ENCODE peak calls at places on chromosome 15, in ten cellular contexts. B is H1, G is stomach, R is esophagus muscularis mucosa, I is ovary, M is tibial nerve, Z is transverse colon, H is suprapubic skin, J is GM12878, K is K562. C is an unnamed sample.
A peak's percentile ranks its signal among the peaks of the same experiment; 100 is the strongest.

GRCh38 chr15:60682115-60682514 is 203.2 kb upstream of the ICE2 start:
- DNase-seq in B (no peak), G (no peak), R (no peak), I (no peak), M (no peak), Z (no peak), H (no peak), J (no peak), K (no peak), C (no peak)

GRCh38 chr15:19987389-19988048 is 554.1 kb downstream of the GOLGA6L6 start:
- DNase-seq in B (no peak), G (no peak), R (no peak), I (no peak), M (no peak), Z (no peak), H (no peak), J (no peak), K (peak; percentile 32), C (no peak)

GRCh38 chr15:101477851-101478353 is 11.6 kb downstream of the PCSK6 start:
- DNase-seq in B (no peak), G (no peak), R (no peak), I (no peak), M (no peak), Z (no peak), H (no peak), J (no peak), K (peak; percentile 52), C (no peak)

GRCh38 chr15:59166601-59167265 is 39.9 kb upstream of the LDHAL6B start:
- DNase-seq in B (no peak), G (no peak), R (no peak), I (no peak), M (no peak), Z (no peak), H (no peak), J (no peak), K (no peak), C (no peak)

GRCh38 chr15:85397151-85397550 is 16.7 kb downstream of the AKAP13 start:
- DNase-seq in B (no peak), G (no peak), R (no peak), I (no peak), M (no peak), Z (no peak), H (no peak), J (no peak), K (no peak), C (no peak)

GRCh38 chr15:78000089-78000926 is 77.2 kb downstream of the TBC1D2B start:
- DNase-seq in B (peak; percentile 85), G (peak; percentile 97), R (no peak), I (peak; percentile 71), M (peak; percentile 50), Z (peak; percentile 94), H (no peak), J (no peak), K (peak; percentile 67), C (peak; percentile 93)

GRCh38 chr15:39925112-39925830 is 5.2 kb upstream of the GPR176 start:
- DNase-seq in B (no peak), G (no peak), R (no peak), I (no peak), M (no peak), Z (no peak), H (no peak), J (no peak), K (no peak), C (no peak)

GRCh38 chr15:41596972-41597371 is 38.0 kb downstream of the TYRO3 start:
- DNase-seq in B (no peak), G (no peak), R (no peak), I (no peak), M (no peak), Z (no peak), H (no peak), J (no peak), K (no peak), C (no peak)

GRCh38 chr15:83912343-83912742 is 258.4 kb downstream of the ADAMTSL3 start:
- DNase-seq in B (no peak), G (no peak), R (no peak), I (no peak), M (no peak), Z (no peak), H (no peak), J (no peak), K (no peak), C (no peak)

GRCh38 chr15:34584321-34584668 is 844 bp upstream of the GOLGA8B start:
- DNase-seq in B (no peak), G (no peak), R (no peak), I (no peak), M (no peak), Z (no peak), H (no peak), J (no peak), K (peak; percentile 18), C (peak; percentile 42)

GRCh38 chr15:42608110-42608531 is 32.7 kb downstream of the STARD9 start:
- DNase-seq in B (no peak), G (no peak), R (no peak), I (no peak), M (no peak), Z (peak; percentile 22), H (no peak), J (peak; percentile 71), K (no peak), C (no peak)

GRCh38 chr15:41957021-41957897 is 15.1 kb downstream of the EHD4 start:
- DNase-seq in B (no peak), G (no peak), R (peak; percentile 55), I (no peak), M (no peak), Z (no peak), H (no peak), J (peak; percentile 64), K (no peak), C (no peak)

GRCh38 chr15:33244471-33244870 is 50.0 kb upstream of the FMN1 start:
- DNase-seq in B (no peak), G (no peak), R (peak; percentile 60), I (no peak), M (no peak), Z (no peak), H (no peak), J (no peak), K (no peak), C (no peak)

GRCh38 chr15:33242669-33243191 is 48.2 kb upstream of the FMN1 start:
- DNase-seq in B (no peak), G (no peak), R (peak; percentile 42), I (no peak), M (no peak), Z (no peak), H (no peak), J (no peak), K (peak; percentile 15), C (no peak)

GRCh38 chr15:33243869-33244268 is 49.4 kb upstream of the FMN1 start:
- DNase-seq in B (no peak), G (no peak), R (peak; percentile 31), I (no peak), M (no peak), Z (no peak), H (no peak), J (no peak), K (no peak), C (no peak)

GRCh38 chr15:33243393-33243792 is 48.9 kb upstream of the FMN1 start:
- DNase-seq in B (no peak), G (no peak), R (no peak), I (no peak), M (no peak), Z (no peak), H (no peak), J (no peak), K (no peak), C (no peak)

DNA sequence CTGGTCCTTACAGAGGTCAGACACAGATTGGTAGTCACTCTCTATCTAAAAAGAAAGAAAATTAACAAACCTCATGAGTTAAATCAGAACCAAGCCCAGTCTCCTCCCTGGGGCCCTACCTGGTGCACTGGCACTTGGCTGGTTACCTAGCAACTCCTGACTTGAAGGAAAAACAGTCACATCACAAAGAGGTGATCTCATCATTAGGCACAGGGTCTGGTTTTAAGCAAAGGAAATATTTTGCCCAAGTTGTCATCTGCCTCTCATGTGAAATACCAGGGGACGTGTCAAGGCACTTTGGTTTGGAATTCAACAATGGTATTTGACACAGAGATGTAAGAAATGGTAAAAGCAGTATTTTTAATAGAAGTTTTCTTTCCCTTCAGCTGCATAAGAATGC is 47.7 kb upstream of the FMN1 start:
- DNase-seq in B (no peak), G (no peak), R (no peak), I (no peak), M (no peak), Z (no peak), H (no peak), J (no peak), K (no peak), C (no peak)
- H3K4me3 ChIP-seq in B (no peak overlapping the region), G (no peak overlapping the region), R (no peak overlapping the region), I (no peak overlapping the region), M (no peak overlapping the region), Z (no peak overlapping the region), H (no peak overlapping the region), J (no peak overlapping the region), K (no peak overlapping the region), C (no peak overlapping the region)

DNA sequence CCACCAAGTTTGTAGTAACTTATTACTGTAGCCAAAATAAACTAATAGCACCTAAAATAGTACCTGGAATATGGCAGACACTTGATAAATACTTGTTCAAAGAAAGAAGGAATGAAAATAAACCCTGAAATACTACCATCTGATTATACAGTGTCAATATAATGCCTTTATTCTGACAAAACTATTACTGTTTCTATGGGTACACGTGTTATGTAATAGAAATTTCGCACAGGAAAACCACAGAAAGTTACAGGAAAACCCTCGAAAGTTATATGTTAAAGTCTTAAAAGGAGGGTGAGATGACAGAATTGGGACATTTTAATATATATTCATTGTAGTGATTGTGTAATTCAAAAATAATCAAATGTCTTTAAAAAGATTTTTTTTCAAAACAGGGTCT is 28.8 kb downstream of the ETFA start:
- DNase-seq in B (no peak), G (no peak), R (no peak), I (no peak), M (no peak), Z (no peak), H (no peak), J (no peak), K (no peak), C (no peak)
- H3K36me3 ChIP-seq in B (peaks cover 31% of the 10 kb centered on the region), G (peaks cover 100% of the 10 kb centered on the region), R (peaks cover 98% of the 10 kb centered on the region), I (no peaks in the 10 kb centered on the region), M (peaks cover 2% of the 10 kb centered on the region), Z (no peaks in the 10 kb centered on the region), H (peaks cover 89% of the 10 kb centered on the region), J (peaks cover 6% of the 10 kb centered on the region), K (peaks cover 87% of the 10 kb centered on the region), C (peaks cover 9% of the 10 kb centered on the region)

GRCh38 chr15:38894260-38894948 is 329.8 kb upstream of the RASGRP1 start:
- DNase-seq in B (no peak), G (no peak), R (no peak), I (no peak), M (no peak), Z (no peak), H (no peak), J (no peak), K (no peak), C (no peak)
- TF ChIP-seq EP300 in B (no peak), G (no peak), R (no peak), I (no peak), M (no peak), Z (no peak), H (no peak), J (no peak), K (no peak), C (no peak)

DNA sequence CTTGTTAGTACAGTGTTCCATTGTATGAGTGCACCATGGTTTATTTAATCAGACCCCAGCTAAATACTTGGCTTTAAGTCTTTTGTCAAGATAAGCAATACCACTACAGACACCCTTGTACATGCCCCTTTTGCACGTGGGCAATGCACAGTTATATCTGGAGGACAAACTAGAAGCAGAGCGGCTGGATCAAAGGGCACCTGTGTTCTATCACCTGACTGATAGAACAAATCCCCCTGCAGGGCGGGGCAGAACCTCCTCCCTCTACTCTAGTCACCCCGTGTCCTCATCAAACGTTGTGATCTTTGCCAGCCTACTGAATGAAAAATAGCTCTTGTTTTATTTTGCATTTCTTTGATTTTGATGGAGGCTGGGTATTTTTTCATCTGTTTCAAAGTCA is 314.9 kb downstream of the TLE3 start:
- DNase-seq in B (no peak), G (peak; percentile 34), R (peak; percentile 57), I (no peak), M (no peak), Z (no peak), H (no peak), J (no peak), K (no peak), C (no peak)
- H3K4me3 ChIP-seq in B (no peak overlapping the region), G (no peak overlapping the region), R (no peak overlapping the region), I (no peak overlapping the region), M (no peak overlapping the region), Z (no peak overlapping the region), H (no peak overlapping the region), J (no peak overlapping the region), K (no peak overlapping the region), C (no peak overlapping the region)

C was measured in upper lobe of left lung.